ENCODE peak calls at places on chromosome 2, in nine cellular contexts. P is foreskin keratinocyte, V is fibroblast of mammary gland, R is prostate gland, U is PC-9, F is body of pancreas, T is spleen, Z is GM20000, M is astrocyte of the spinal cord. G is an unnamed sample.

GRCh38 chr2:19574788-19575260 is 216.4 kb upstream of the OSR1 start:
- DNase-seq in V (peak; percentile 90), U (no peak), M (peak; percentile 81), R (no peak), P (peak; percentile 61), T (no peak), F (peak; percentile 14), Z (no peak), G (no peak)

GRCh38 chr2:100244881-100245605 is 77.3 kb downstream of the LONRF2 start:
- DNase-seq in V (peak; percentile 17), T (peak; percentile 20), R (no peak), Z (no peak), F (no peak), P (no peak), M (peak; percentile 67), U (no peak), G (no peak)

GRCh38 chr2:126664234-126664633 is 8.3 kb downstream of the GYPC start:
- DNase-seq in P (no peak), U (no peak), V (no peak), M (no peak), R (no peak), Z (peak; percentile 63), T (no peak), F (no peak), G (peak; percentile 61)

GRCh38 chr2:130848518-130849210 is 11.9 kb downstream of the ARHGEF4 start:
- DNase-seq in F (no peak), P (no peak), Z (no peak), R (no peak), U (no peak), V (no peak), M (no peak), T (no peak), G (no peak)

GRCh38 chr2:52414596-52414995 is 1353.0 kb upstream of the CHAC2 start:
- DNase-seq in P (no peak), Z (no peak), V (no peak), M (no peak), F (no peak), U (no peak), R (no peak), T (no peak), G (no peak)

GRCh38 chr2:25316101-25316500 is 25.6 kb downstream of the DNMT3A start:
- DNase-seq in F (no peak), V (no peak), M (no peak), R (no peak), Z (no peak), P (no peak), U (no peak), T (peak; percentile 87), G (no peak)

GRCh38 chr2:98911376-98912154 is 24.5 kb downstream of the CRACDL start:
- DNase-seq in Z (no peak), T (peak; percentile 63), V (peak; percentile 66), F (no peak), P (peak; percentile 53), R (no peak), U (no peak), M (peak; percentile 41), G (no peak)

GRCh38 chr2:190846746-190847145 is 33.9 kb upstream of the GLS start:
- DNase-seq in M (no peak), R (no peak), F (no peak), T (no peak), V (no peak), U (peak; percentile 67), Z (no peak), P (no peak), G (no peak)

GRCh38 chr2:26587966-26588365 is 53.2 kb downstream of the CIB4 start:
- DNase-seq in R (no peak), Z (no peak), T (peak; percentile 30), P (no peak), V (no peak), U (no peak), M (no peak), F (no peak), G (no peak)

GRCh38 chr2:234705108-234705507 is 208.2 kb upstream of the ARL4C start:
- DNase-seq in U (no peak), F (no peak), T (no peak), Z (no peak), R (no peak), P (peak; percentile 58), V (peak; percentile 80), M (peak; percentile 83), G (no peak)

GRCh38 chr2:106336740-106337139 is 131.5 kb downstream of the RGPD3 start:
- DNase-seq in F (no peak), R (peak; percentile 39), P (no peak), V (no peak), Z (no peak), U (no peak), T (no peak), M (no peak), G (no peak)

GRCh38 chr2:39730685-39731302 is 48.3 kb downstream of the THUMPD2 start:
- DNase-seq in R (no peak), M (peak; percentile 35), Z (peak; percentile 39), F (no peak), T (no peak), P (peak; percentile 35), V (peak; percentile 42), U (peak; percentile 44), G (no peak)

GRCh38 chr2:40760071-40760666 is 308.3 kb upstream of the SLC8A1 start:
- DNase-seq in V (peak; percentile 64), M (peak; percentile 56), U (peak; percentile 46), P (peak; percentile 52), F (peak; percentile 14), R (peak; percentile 4), Z (peak; percentile 4), T (no peak), G (no peak)

GRCh38 chr2:55062754-55063153 is 12.5 kb upstream of the RTN4 start:
- DNase-seq in T (no peak), P (no peak), V (no peak), R (no peak), M (no peak), U (no peak), F (no peak), Z (no peak), G (no peak)

GRCh38 chr2:55059793-55060192 is 9.5 kb upstream of the RTN4 start:
- DNase-seq in Z (no peak), F (no peak), R (no peak), P (no peak), U (no peak), M (no peak), T (no peak), V (no peak), G (no peak)

GRCh38 chr2:55063226-55063625 is 13.0 kb upstream of the RTN4 start:
- DNase-seq in F (no peak), V (no peak), M (no peak), R (no peak), Z (no peak), U (no peak), T (no peak), P (no peak), G (no peak)

GRCh38 chr2:55061534-55062344 is 11.5 kb upstream of the RTN4 start:
- DNase-seq in F (no peak), U (no peak), M (no peak), P (no peak), Z (no peak), R (no peak), V (no peak), T (no peak), G (no peak)

DNA sequence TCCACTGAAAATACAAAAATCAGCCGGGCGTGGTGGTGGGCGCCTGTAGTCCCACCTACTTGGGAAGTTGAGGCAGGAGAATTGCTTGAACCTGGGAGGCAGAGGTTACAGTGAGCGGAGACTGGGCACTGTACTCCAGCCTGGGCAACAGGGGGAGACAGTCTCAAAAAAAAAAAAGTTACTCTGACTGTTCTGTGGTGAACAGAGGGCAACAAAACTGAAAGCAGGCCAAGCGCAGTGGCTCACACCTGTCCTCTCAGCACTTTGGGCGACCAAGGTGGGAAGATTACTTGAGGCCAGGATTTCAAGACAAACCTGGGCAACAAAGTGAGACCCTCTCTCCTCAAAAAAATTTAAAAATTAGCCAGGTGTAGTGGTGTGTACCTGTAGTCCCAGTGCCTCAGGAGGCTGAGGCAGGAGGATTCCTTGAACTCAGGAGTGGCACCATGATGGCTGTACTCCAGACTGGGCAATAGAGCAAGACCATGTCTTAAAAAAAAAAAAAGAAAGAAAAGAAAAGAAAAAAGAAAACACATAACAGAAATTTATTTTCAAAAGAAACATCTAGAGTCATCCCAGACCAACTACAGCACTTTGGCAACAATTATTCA is 13.6 kb upstream of the RTN4 start:
- DNase-seq in Z (no peak), T (no peak), R (no peak), M (no peak), U (no peak), F (no peak), V (no peak), P (no peak), G (no peak)
- TF ChIP-seq CTCF in Z (no peak), T (no peak), R (no peak), M (peak; percentile 15), U (no peak), F (peak; percentile 12), V (peak; percentile 11), P (peak; percentile 34), G (no peak)

GRCh38 chr2:232942831-232943230 is 70.2 kb downstream of the NGEF start:
- DNase-seq in R (no peak), T (no peak), U (no peak), F (no peak), M (no peak), V (no peak), Z (peak; percentile 59), P (no peak), G (no peak)
- TF ChIP-seq CTCF in R (no peak), T (no peak), U (no peak), F (no peak), M (no peak), V (no peak), Z (no peak), P (no peak), G (no peak)

GRCh38 chr2:134411279-134411827 is 157.5 kb downstream of the MGAT5 start:
- DNase-seq in U (no peak), M (no peak), T (no peak), F (no peak), Z (no peak), V (no peak), P (no peak), R (no peak), G (no peak)
- TF ChIP-seq CTCF in U (no peak), M (no peak), T (no peak), F (no peak), Z (no peak), V (no peak), P (no peak), R (no peak), G (no peak)

DNA sequence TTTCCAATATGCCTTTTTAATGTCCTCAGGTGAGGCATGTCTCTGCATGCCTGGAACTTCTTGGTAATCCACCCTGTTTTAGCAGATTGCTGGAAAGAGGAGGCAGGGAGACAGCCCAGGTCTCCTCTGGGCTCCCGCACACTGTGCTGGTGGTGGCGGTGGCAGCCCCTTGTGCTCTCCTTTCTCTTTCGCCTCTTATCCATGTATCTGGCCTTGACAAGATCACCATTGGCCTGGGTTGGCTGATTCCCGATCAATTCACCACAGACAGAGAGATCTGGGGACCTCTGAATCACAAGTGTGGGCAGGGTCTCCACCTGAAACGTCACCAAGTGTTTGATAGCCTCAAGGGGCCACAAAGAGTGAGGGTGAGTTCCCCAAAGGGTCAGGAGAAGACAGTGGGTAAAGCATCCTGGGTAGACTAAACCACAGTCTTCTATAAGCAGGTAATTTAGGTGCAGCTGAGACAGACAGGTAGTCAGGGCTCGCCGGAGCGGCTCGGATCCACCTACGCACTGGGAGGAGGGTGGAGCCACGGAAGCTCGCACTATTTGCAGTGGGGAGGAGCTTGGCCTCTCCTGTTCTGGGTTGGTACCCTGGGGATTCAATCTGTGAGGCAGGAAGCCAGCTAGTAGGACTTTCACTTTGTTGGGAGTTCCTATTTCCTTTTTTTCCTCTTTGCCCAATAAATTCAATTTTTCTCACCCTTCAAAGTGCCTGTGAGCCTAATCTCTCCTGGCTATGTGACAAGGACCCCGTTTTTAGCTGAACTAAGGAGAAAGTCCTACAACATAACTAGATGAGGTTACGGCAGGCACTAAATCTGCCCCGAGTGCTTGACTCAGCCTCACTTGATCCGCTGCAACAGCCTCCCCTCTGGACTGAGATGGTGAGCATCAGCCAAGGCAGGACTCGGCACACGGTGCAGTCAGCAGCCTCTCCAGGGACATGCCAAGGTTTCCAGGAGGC is 57.6 kb downstream of the SLC4A3 start:
- DNase-seq in F (peak; percentile 64), R (peak; percentile 89), U (peak; percentile 78), M (peak; percentile 48), T (peak; percentile 84), Z (peak; percentile 69), P (peak; percentile 96), V (peak; percentile 89), G (peak; percentile 29)
- TF ChIP-seq CTCF in F (no peak), R (no peak), U (no peak), M (no peak), T (no peak), Z (no peak), P (peak; percentile 37), V (no peak), G (no peak)